ENCODE peak calls at places on chromosome 9, in nine cellular contexts. G is ovary, Z is type B pancreatic cell, E is GM12865, B is dorsolateral prefrontal cortex, K is mammary epithelial cell, F is RWPE1, L is mesothelial cell of epicardium, C is esophagus squamous epithelium. J is an unnamed sample.

GRCh38 chr9:121840838-121841760 is 189.7 kb downstream of the DAB2IP start:
- DNase-seq in G (peak; percentile 7), Z (peak; percentile 42), E (peak; percentile 37), B (no peak), K (no peak), F (no peak), L (peak; percentile 29), C (no peak), J (no peak)

GRCh38 chr9:134319306-134320194 is 6.7 kb upstream of the RXRA start:
- DNase-seq in G (peak; percentile 13), Z (no peak), E (no peak), B (no peak), K (no peak), F (no peak), L (no peak), C (no peak), J (no peak)

GRCh38 chr9:132404228-132404881 is 2.3 kb downstream of the TTF1 start:
- DNase-seq in G (no peak), Z (no peak), E (peak; percentile 35), B (no peak), K (no peak), F (no peak), L (no peak), C (no peak), J (no peak)

GRCh38 chr9:111597852-111598729 is 1.4 kb downstream of the PTGR1 start:
- DNase-seq in G (peak; percentile 63), Z (no peak), E (peak; percentile 79), B (peak; percentile 53), K (peak; percentile 62), F (peak; percentile 79), L (peak; percentile 72), C (no peak), J (peak; percentile 53)

GRCh38 chr9:35079041-35079425 is 709 bp downstream of the FANCG start:
- DNase-seq in G (no peak), Z (no peak), E (no peak), B (no peak), K (no peak), F (no peak), L (no peak), C (no peak), J (no peak)

GRCh38 chr9:37471942-37472679 is 6.9 kb upstream of the ZBTB5 start:
- DNase-seq in G (no peak), Z (no peak), E (no peak), B (no peak), K (peak; percentile 87), F (peak; percentile 87), L (no peak), C (no peak), J (no peak)

GRCh38 chr9:97556036-97556720 is 54.7 kb downstream of the TMOD1 start:
- DNase-seq in G (no peak), Z (no peak), E (no peak), B (no peak), K (no peak), F (no peak), L (no peak), C (no peak), J (no peak)

GRCh38 chr9:112378441-112379176 is 1.3 kb upstream of the HSDL2 start:
- DNase-seq in G (no peak), Z (no peak), E (peak; percentile 16), B (no peak), K (peak; percentile 58), F (peak; percentile 67), L (no peak), C (no peak), J (no peak)

GRCh38 chr9:82242285-82242963 is 253.9 kb downstream of the SPATA31D1 start:
- DNase-seq in G (no peak), Z (no peak), E (no peak), B (no peak), K (no peak), F (no peak), L (no peak), C (no peak), J (no peak)

GRCh38 chr9:130334915-130335314 is 69.4 kb downstream of the HMCN2 start:
- DNase-seq in G (no peak), Z (no peak), E (no peak), B (no peak), K (no peak), F (no peak), L (no peak), C (no peak), J (no peak)

GRCh38 chr9:61666849-61667371 is 477.1 kb downstream of the SPATA31A7 start:
- DNase-seq in G (no peak), Z (peak; percentile 58), E (no peak), B (no peak), K (no peak), F (no peak), L (no peak), C (no peak), J (no peak)

GRCh38 chr9:137099231-137099630 is 12.4 kb downstream of the MAN1B1 start:
- DNase-seq in G (no peak), Z (no peak), E (no peak), B (no peak), K (no peak), F (no peak), L (no peak), C (no peak), J (no peak)

GRCh38 chr9:77523891-77524290 is 124.2 kb downstream of the GNA14 start:
- DNase-seq in G (no peak), Z (no peak), E (no peak), B (no peak), K (no peak), F (no peak), L (no peak), C (no peak), J (no peak)

GRCh38 chr9:96331236-96331947 is 29.4 kb upstream of the HSD17B3 start:
- DNase-seq in G (no peak), Z (no peak), E (no peak), B (no peak), K (peak; percentile 11), F (peak; percentile 70), L (no peak), C (no peak), J (no peak)

GRCh38 chr9:113502427-113503008 is 39.0 kb downstream of the RGS3 start:
- DNase-seq in G (no peak), Z (no peak), E (no peak), B (no peak), K (no peak), F (no peak), L (no peak), C (no peak), J (no peak)
- TF ChIP-seq CTCF in G (no peak), Z (no peak), E (no peak), B (no peak), K (no peak), F (no peak), L (no peak), C (no peak), J (no peak)

GRCh38 chr9:106722051-106722753 is 140.8 kb upstream of the ZNF462 start:
- DNase-seq in G (no peak), Z (no peak), E (no peak), B (no peak), K (no peak), F (no peak), L (no peak), C (no peak), J (no peak)

GRCh38 chr9:106716820-106717219 is 146.1 kb upstream of the ZNF462 start:
- DNase-seq in G (no peak), Z (no peak), E (no peak), B (no peak), K (no peak), F (no peak), L (no peak), C (no peak), J (no peak)

GRCh38 chr9:106718996-106719395 is 144.0 kb upstream of the ZNF462 start:
- DNase-seq in G (no peak), Z (no peak), E (no peak), B (no peak), K (peak; percentile 50), F (peak; percentile 14), L (no peak), C (no peak), J (no peak)

GRCh38 chr9:106713206-106713605 is 149.8 kb upstream of the ZNF462 start:
- DNase-seq in G (no peak), Z (no peak), E (no peak), B (no peak), K (no peak), F (no peak), L (no peak), C (no peak), J (no peak)

DNA sequence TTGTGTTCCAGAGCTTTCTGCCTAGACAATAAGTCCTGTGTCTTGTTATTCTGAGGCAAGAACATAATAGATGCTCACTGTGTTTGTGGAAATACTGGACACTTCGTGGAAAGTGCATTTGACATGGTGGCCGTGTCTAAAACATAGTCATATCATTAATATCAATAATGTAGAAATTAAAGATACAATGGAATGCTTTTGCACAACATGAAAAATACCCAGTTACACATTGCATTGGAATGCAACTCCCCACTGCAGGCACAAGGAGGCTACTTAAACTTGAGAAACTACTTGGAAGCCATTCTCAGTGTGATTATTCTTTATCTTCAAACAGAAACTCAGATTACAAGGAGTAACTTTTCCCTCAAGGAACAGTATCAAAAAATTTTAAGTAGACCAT is 145.3 kb upstream of the ZNF462 start:
- DNase-seq in G (no peak), Z (no peak), E (no peak), B (no peak), K (peak; percentile 81), F (peak; percentile 79), L (no peak), C (no peak), J (no peak)
- TF ChIP-seq CTCF in G (no peak), Z (peak; percentile 51), E (no peak), B (no peak), K (peak; percentile 25), F (peak; percentile 23), L (no peak), C (no peak), J (peak; percentile 20)

GRCh38 chr9:127293314-127293713 is 28.7 kb downstream of the GARNL3 start:
- DNase-seq in G (no peak), Z (no peak), E (no peak), B (no peak), K (no peak), F (no peak), L (no peak), C (no peak), J (no peak)

GRCh38 chr9:127292415-127292814 is 27.8 kb downstream of the GARNL3 start:
- DNase-seq in G (no peak), Z (no peak), E (no peak), B (no peak), K (no peak), F (no peak), L (no peak), C (no peak), J (no peak)

GRCh38 chr9:127290666-127291065 is 26.1 kb downstream of the GARNL3 start:
- DNase-seq in G (no peak), Z (no peak), E (no peak), B (no peak), K (no peak), F (no peak), L (no peak), C (no peak), J (no peak)

GRCh38 chr9:127293767-127294166 is 29.2 kb downstream of the GARNL3 start:
- DNase-seq in G (no peak), Z (no peak), E (peak; percentile 32), B (no peak), K (no peak), F (no peak), L (no peak), C (no peak), J (no peak)

GRCh38 chr9:127291379-127291778 is 26.8 kb downstream of the GARNL3 start:
- DNase-seq in G (no peak), Z (no peak), E (no peak), B (no peak), K (no peak), F (no peak), L (no peak), C (no peak), J (no peak)
- TF ChIP-seq CTCF in G (no peak), Z (no peak), E (no peak), B (no peak), K (no peak), F (no peak), L (no peak), C (no peak), J (no peak)

GRCh38 chr9:9790216-9790872 is 822.5 kb downstream of the PTPRD start:
- DNase-seq in G (no peak), Z (no peak), E (peak; percentile 58), B (no peak), K (peak; percentile 5), F (peak; percentile 0), L (peak; percentile 40), C (no peak), J (no peak)
- TF ChIP-seq CTCF in G (peak; percentile 22), Z (peak; percentile 88), E (peak; percentile 73), B (peak; percentile 77), K (peak; percentile 78), F (peak; percentile 80), L (peak; percentile 59), C (no peak), J (peak; percentile 76)